ENCODE peak calls at places on chromosomes 3 and 15, in eight cellular contexts. N, U, M, R, B, D, H and S are unnamed samples.

GRCh38 chr3:51696954-51697353 is 9.9 kb upstream of the GRM2 start:
- DNase-seq in N (no peak), B (no peak), H (no peak), M (no peak), R (no peak), D (no peak), U (no peak), S (no peak)

GRCh38 chr15:70778258-70779076 is 15.1 kb upstream of the UACA start:
- DNase-seq in R (no peak), M (no peak), H (peak), B (no peak), N (no peak), U (no peak), D (no peak), S (no peak)

GRCh38 chr3:154122912-154123559 is 1.8 kb downstream of the ARHGEF26 start:
- DNase-seq in B (no peak), R (no peak), D (no peak), N (no peak), U (no peak), M (peak), H (peak), S (no peak)

GRCh38 chr15:82538961-82539689 is 1.1 kb downstream of the RPS17 start:
- DNase-seq in R (no peak), M (no peak), B (no peak), U (no peak), D (no peak), H (peak), N (no peak), S (no peak)

GRCh38 chr3:9351709-9352126 is 11.1 kb upstream of the THUMPD3 start:
- DNase-seq in B (peak), H (no peak), D (no peak), R (no peak), N (no peak), M (no peak), U (no peak), S (no peak)

GRCh38 chr3:38634133-38634532 is 15.4 kb downstream of the SCN5A start:
- DNase-seq in U (no peak), B (no peak), M (no peak), R (no peak), D (no peak), H (peak), N (no peak), S (no peak)

GRCh38 chr3:153305189-153305588 is 143.2 kb downstream of the RAP2B start:
- DNase-seq in M (no peak), H (no peak), D (no peak), U (no peak), R (no peak), B (no peak), N (no peak), S (no peak)

GRCh38 chr3:186421946-186422345 is 59.9 kb upstream of the DGKG start:
- DNase-seq in B (no peak), U (no peak), R (no peak), N (no peak), D (no peak), H (no peak), M (no peak), S (no peak)

GRCh38 chr15:88124199-88124598 is 132.3 kb downstream of the NTRK3 start:
- DNase-seq in B (no peak), U (no peak), N (no peak), H (no peak), D (no peak), R (no peak), M (no peak), S (no peak)

GRCh38 chr15:70054366-70054765 is 43.4 kb downstream of the TLE3 start:
- DNase-seq in H (no peak), D (no peak), B (peak), R (no peak), N (no peak), M (no peak), U (no peak), S (no peak)

GRCh38 chr3:17157713-17158112 is 273.0 kb downstream of the PLCL2 start:
- DNase-seq in R (no peak), N (no peak), D (no peak), U (no peak), B (no peak), H (peak), M (no peak), S (no peak)

GRCh38 chr3:101142160-101142559 is 148.9 kb upstream of the ABI3BP start:
- DNase-seq in B (no peak), H (no peak), R (no peak), U (no peak), M (no peak), D (no peak), N (no peak), S (no peak)

GRCh38 chr15:95017950-95018349 is 786.6 kb downstream of the MCTP2 start:
- DNase-seq in H (no peak), N (no peak), D (no peak), B (no peak), R (no peak), M (peak), U (no peak), S (peak)

GRCh38 chr15:90001683-90002427 is 731 bp downstream of the ZNF710 start:
- DNase-seq in H (peak), U (peak), N (peak), M (peak), B (peak), R (peak), D (no peak), S (no peak)

GRCh38 chr3:169864270-169864669 is 5.5 kb downstream of the LRRC31 start:
- DNase-seq in D (no peak), H (no peak), M (no peak), R (no peak), B (no peak), U (no peak), N (no peak), S (no peak)

GRCh38 chr3:13093687-13094086 is 20.5 kb upstream of the IQSEC1 start:
- DNase-seq in U (no peak), B (no peak), H (peak), M (no peak), N (no peak), D (no peak), R (no peak), S (no peak)

GRCh38 chr15:89149501-89150101 is 61.3 kb downstream of the ABHD2 start:
- DNase-seq in U (no peak), B (no peak), R (no peak), N (no peak), H (no peak), D (no peak), M (no peak), S (no peak)

GRCh38 chr3:98343647-98344507 is 9.8 kb upstream of the OR5K4 start:
- DNase-seq in B (peak), H (peak), D (no peak), M (peak), U (peak), R (no peak), N (no peak), S (peak)

GRCh38 chr3:111151438-111151837 is 79.8 kb downstream of the NECTIN3 start:
- DNase-seq in B (no peak), N (no peak), U (no peak), R (no peak), H (peak), M (no peak), D (no peak), S (no peak)

GRCh38 chr3:128388932-128389331 is 77.8 kb downstream of the DNAJB8 start:
- DNase-seq in U (no peak), R (no peak), B (no peak), M (no peak), N (no peak), D (no peak), H (no peak), S (no peak)

GRCh38 chr3:149589332-149589731 is 68.5 kb downstream of the WWTR1 start:
- DNase-seq in H (peak), R (no peak), D (no peak), N (no peak), B (no peak), M (no peak), U (no peak), S (no peak)

GRCh38 chr15:100692671-100693070 is 90.3 kb downstream of the ASB7 start:
- DNase-seq in D (no peak), B (no peak), N (no peak), H (no peak), M (no peak), R (no peak), U (no peak), S (no peak)

GRCh38 chr3:136659253-136659652 is 92.9 kb downstream of the STAG1 start:
- DNase-seq in U (no peak), R (no peak), M (peak), N (peak), H (peak), B (no peak), D (no peak), S (no peak)

GRCh38 chr3:172808969-172809546 is 58.5 kb downstream of the ECT2 start:
- DNase-seq in M (no peak), D (no peak), B (no peak), R (no peak), U (no peak), N (no peak), H (peak), S (peak)

GRCh38 chr15:33742807-33743206 is 225.5 kb upstream of the CHRM5 start:
- DNase-seq in H (no peak), N (no peak), D (no peak), B (no peak), M (no peak), U (no peak), R (no peak), S (no peak)

GRCh38 chr3:129304553-129305222 is 26.0 kb downstream of the HMCES start:
- DNase-seq in N (no peak), B (no peak), M (no peak), U (no peak), H (no peak), R (no peak), D (no peak), S (no peak)

GRCh38 chr3:44136421-44136820 is 105.3 kb upstream of the TOPAZ1 start:
- DNase-seq in U (no peak), R (no peak), B (no peak), N (no peak), H (peak), D (no peak), M (no peak), S (no peak)

GRCh38 chr15:57861039-57861638 is 154.6 kb downstream of the POLR2M start:
- DNase-seq in H (peak), B (no peak), M (peak), D (no peak), U (peak), R (no peak), N (no peak), S (peak)